ENCODE peak calls at places on chromosomes 13 and 19, in five cellular contexts. One of them, this sample, is unnamed.

GRCh38 chr19:13758795-13759194 is 5.5 kb upstream of the MRI1 start:
- DNase-seq in H1: no peak
- DNase-seq in stomach: no peak
- DNase-seq in stimulated activated CD4-positive, alpha-beta T cell treated with anti-CD3 and anti-CD28 coated beads, Interleukin-1b, Interleukin-23, amount 100 ng/mL, for 4 hours: no peak
- DNase-seq in HCEC 1CT: no peak
- DNase-seq in this sample: no peak

GRCh38 chr13:45179428-45179827 is 21.4 kb downstream of the KCTD4 start:
- DNase-seq in stimulated activated CD4-positive, alpha-beta T cell treated with anti-CD3 and anti-CD28 coated beads, Interleukin-1b, Interleukin-23, amount 100 ng/mL, for 4 hours: no peak
- DNase-seq in stomach: no peak
- DNase-seq in HCEC 1CT: peak
- DNase-seq in H1: no peak
- DNase-seq in this sample: no peak

GRCh38 chr13:74574964-74575728 is 440.9 kb upstream of the KLF12 start:
- DNase-seq in H1: no peak
- DNase-seq in stomach: no peak
- DNase-seq in HCEC 1CT: no peak
- DNase-seq in stimulated activated CD4-positive, alpha-beta T cell treated with anti-CD3 and anti-CD28 coated beads, Interleukin-1b, Interleukin-23, amount 100 ng/mL, for 4 hours: no peak
- DNase-seq in this sample: no peak

GRCh38 chr19:47142779-47143178 is 12.1 kb downstream of the SAE1 start:
- DNase-seq in stimulated activated CD4-positive, alpha-beta T cell treated with anti-CD3 and anti-CD28 coated beads, Interleukin-1b, Interleukin-23, amount 100 ng/mL, for 4 hours: no peak
- DNase-seq in stomach: no peak
- DNase-seq in H1: no peak
- DNase-seq in HCEC 1CT: peak
- DNase-seq in this sample: peak

GRCh38 chr13:30787747-30788535 is 52.6 kb downstream of the ALOX5AP start:
- DNase-seq in stimulated activated CD4-positive, alpha-beta T cell treated with anti-CD3 and anti-CD28 coated beads, Interleukin-1b, Interleukin-23, amount 100 ng/mL, for 4 hours: no peak
- DNase-seq in H1: no peak
- DNase-seq in stomach: no peak
- DNase-seq in HCEC 1CT: no peak
- DNase-seq in this sample: peak

GRCh38 chr13:59677966-59678814 is 485.5 kb downstream of the DIAPH3 start:
- DNase-seq in HCEC 1CT: peak
- DNase-seq in stimulated activated CD4-positive, alpha-beta T cell treated with anti-CD3 and anti-CD28 coated beads, Interleukin-1b, Interleukin-23, amount 100 ng/mL, for 4 hours: no peak
- DNase-seq in H1: no peak
- DNase-seq in stomach: no peak
- DNase-seq in this sample: peak

GRCh38 chr19:18153555-18154134 is 682 bp downstream of the PIK3R2 start:
- DNase-seq in stomach: no peak
- DNase-seq in stimulated activated CD4-positive, alpha-beta T cell treated with anti-CD3 and anti-CD28 coated beads, Interleukin-1b, Interleukin-23, amount 100 ng/mL, for 4 hours: no peak
- DNase-seq in HCEC 1CT: no peak
- DNase-seq in H1: no peak
- DNase-seq in this sample: no peak

GRCh38 chr19:39138221-39139211 is 12.9 kb downstream of the PAK4 start:
- DNase-seq in HCEC 1CT: no peak
- DNase-seq in H1: no peak
- DNase-seq in stomach: no peak
- DNase-seq in stimulated activated CD4-positive, alpha-beta T cell treated with anti-CD3 and anti-CD28 coated beads, Interleukin-1b, Interleukin-23, amount 100 ng/mL, for 4 hours: no peak
- DNase-seq in this sample: no peak

GRCh38 chr13:21234537-21234936 is 58.1 kb downstream of the MRPL57 start:
- DNase-seq in stomach: no peak
- DNase-seq in H1: no peak
- DNase-seq in HCEC 1CT: no peak
- DNase-seq in stimulated activated CD4-positive, alpha-beta T cell treated with anti-CD3 and anti-CD28 coated beads, Interleukin-1b, Interleukin-23, amount 100 ng/mL, for 4 hours: no peak
- DNase-seq in this sample: no peak

GRCh38 chr13:105491345-105491744 is 1044.1 kb downstream of the EFNB2 start:
- DNase-seq in H1: no peak
- DNase-seq in stomach: no peak
- DNase-seq in stimulated activated CD4-positive, alpha-beta T cell treated with anti-CD3 and anti-CD28 coated beads, Interleukin-1b, Interleukin-23, amount 100 ng/mL, for 4 hours: no peak
- DNase-seq in HCEC 1CT: no peak
- DNase-seq in this sample: no peak

GRCh38 chr13:112806761-112807652 is 117.2 kb downstream of the ATP11A start:
- DNase-seq in HCEC 1CT: no peak
- DNase-seq in stomach: no peak
- DNase-seq in H1: no peak
- DNase-seq in stimulated activated CD4-positive, alpha-beta T cell treated with anti-CD3 and anti-CD28 coated beads, Interleukin-1b, Interleukin-23, amount 100 ng/mL, for 4 hours: no peak
- DNase-seq in this sample: no peak

GRCh38 chr13:97445504-97446187 is 11.7 kb downstream of the RAP2A start:
- DNase-seq in stomach: no peak
- DNase-seq in HCEC 1CT: no peak
- DNase-seq in stimulated activated CD4-positive, alpha-beta T cell treated with anti-CD3 and anti-CD28 coated beads, Interleukin-1b, Interleukin-23, amount 100 ng/mL, for 4 hours: no peak
- DNase-seq in H1: no peak
- DNase-seq in this sample: no peak

GRCh38 chr19:16062789-16063188 is 13.5 kb upstream of the TPM4 start:
- DNase-seq in stimulated activated CD4-positive, alpha-beta T cell treated with anti-CD3 and anti-CD28 coated beads, Interleukin-1b, Interleukin-23, amount 100 ng/mL, for 4 hours: peak
- DNase-seq in H1: no peak
- DNase-seq in HCEC 1CT: no peak
- DNase-seq in stomach: peak
- DNase-seq in this sample: no peak

GRCh38 chr19:8515317-8515716 is 1.4 kb upstream of the ZNF414 start:
- DNase-seq in HCEC 1CT: no peak
- DNase-seq in H1: no peak
- DNase-seq in stimulated activated CD4-positive, alpha-beta T cell treated with anti-CD3 and anti-CD28 coated beads, Interleukin-1b, Interleukin-23, amount 100 ng/mL, for 4 hours: peak
- DNase-seq in stomach: no peak
- DNase-seq in this sample: no peak

GRCh38 chr13:114064516-114065140 is 67.8 kb downstream of the RASA3 start:
- DNase-seq in stomach: peak
- DNase-seq in HCEC 1CT: peak
- DNase-seq in H1: no peak
- DNase-seq in stimulated activated CD4-positive, alpha-beta T cell treated with anti-CD3 and anti-CD28 coated beads, Interleukin-1b, Interleukin-23, amount 100 ng/mL, for 4 hours: no peak
- DNase-seq in this sample: peak

GRCh38 chr13:114151565-114152284 is 19.3 kb upstream of the RASA3 start:
- DNase-seq in stomach: peak
- DNase-seq in H1: no peak
- DNase-seq in stimulated activated CD4-positive, alpha-beta T cell treated with anti-CD3 and anti-CD28 coated beads, Interleukin-1b, Interleukin-23, amount 100 ng/mL, for 4 hours: no peak
- DNase-seq in HCEC 1CT: no peak
- DNase-seq in this sample: no peak

GRCh38 chr13:41780736-41781708 is 179.9 kb downstream of the VWA8 start:
- DNase-seq in HCEC 1CT: peak
- DNase-seq in H1: no peak
- DNase-seq in stomach: no peak
- DNase-seq in stimulated activated CD4-positive, alpha-beta T cell treated with anti-CD3 and anti-CD28 coated beads, Interleukin-1b, Interleukin-23, amount 100 ng/mL, for 4 hours: no peak
- DNase-seq in this sample: peak

GRCh38 chr19:45990113-45990728 is 5.0 kb upstream of the CCDC61 start:
- DNase-seq in stomach: no peak
- DNase-seq in HCEC 1CT: no peak
- DNase-seq in stimulated activated CD4-positive, alpha-beta T cell treated with anti-CD3 and anti-CD28 coated beads, Interleukin-1b, Interleukin-23, amount 100 ng/mL, for 4 hours: no peak
- DNase-seq in H1: no peak
- DNase-seq in this sample: no peak

GRCh38 chr19:50556236-50557008 is 11.8 kb downstream of the LRRC4B start:
- DNase-seq in stomach: peak
- DNase-seq in stimulated activated CD4-positive, alpha-beta T cell treated with anti-CD3 and anti-CD28 coated beads, Interleukin-1b, Interleukin-23, amount 100 ng/mL, for 4 hours: peak
- DNase-seq in H1: peak
- DNase-seq in HCEC 1CT: peak
- DNase-seq in this sample: peak

GRCh38 chr13:56349866-56350265 is 790.9 kb upstream of the PRR20A start:
- DNase-seq in H1: no peak
- DNase-seq in stomach: no peak
- DNase-seq in HCEC 1CT: no peak
- DNase-seq in stimulated activated CD4-positive, alpha-beta T cell treated with anti-CD3 and anti-CD28 coated beads, Interleukin-1b, Interleukin-23, amount 100 ng/mL, for 4 hours: no peak
- DNase-seq in this sample: no peak

GRCh38 chr19:16039545-16039944 is 36.8 kb upstream of the TPM4 start:
- DNase-seq in stomach: no peak
- DNase-seq in H1: no peak
- DNase-seq in HCEC 1CT: no peak
- DNase-seq in stimulated activated CD4-positive, alpha-beta T cell treated with anti-CD3 and anti-CD28 coated beads, Interleukin-1b, Interleukin-23, amount 100 ng/mL, for 4 hours: no peak
- DNase-seq in this sample: no peak